ENCODE peak calls at places on chromosomes 16 and 17, in six cellular contexts. W, N, C, J, Q and K are unnamed samples. For H3K4me1 and H3K36me3, the result is how much of the 10 kb centered on the place peaks cover.

GRCh38 chr16:64475627-64476351 is 646.1 kb downstream of the CDH11 start:
- DNase-seq in J (peak), W (no peak), N (no peak), C (no peak), Q (no peak), K (no peak)

GRCh38 chr16:54118846-54119245 is 167.7 kb downstream of the IRX3 start:
- DNase-seq in Q (peak), C (no peak), W (no peak), J (peak), N (no peak), K (no peak)

GRCh38 chr17:50095626-50096037 is 481 bp downstream of the PDK2 start:
- DNase-seq in Q (peak), J (no peak), C (no peak), W (no peak), N (no peak), K (no peak)

GRCh38 chr17:67283727-67284516 is 38.9 kb upstream of the HELZ start:
- DNase-seq in C (no peak), W (no peak), N (no peak), Q (no peak), J (no peak), K (no peak)

GRCh38 chr16:48353565-48354163 is 31.5 kb downstream of the SIAH1 start:
- DNase-seq in C (peak), W (peak), Q (peak), J (peak), N (no peak), K (peak)

GRCh38 chr16:67150058-67150832 is 553 bp downstream of the B3GNT9 start:
- DNase-seq in W (no peak), Q (peak), J (peak), N (peak), C (no peak), K (no peak)

GRCh38 chr17:10327640-10328039 is 45.2 kb downstream of the MYH13 start:
- DNase-seq in N (peak), Q (peak), C (peak), J (peak), W (peak), K (peak)

GRCh38 chr16:2713985-2714774 is 5.8 kb downstream of the PRSS27 start:
- DNase-seq in W (no peak), J (no peak), N (no peak), Q (no peak), C (no peak), K (no peak)

GRCh38 chr17:72338847-72339790 is 218.3 kb downstream of the SOX9 start:
- DNase-seq in J (peak), W (no peak), N (peak), Q (peak), C (peak), K (no peak)

GRCh38 chr17:1896243-1897163 is 66.7 kb downstream of the RPA1 start:
- DNase-seq in J (no peak), N (no peak), W (no peak), Q (no peak), C (no peak), K (no peak)

GRCh38 chr17:38656959-38657823 is 17.6 kb downstream of the EPOP start:
- DNase-seq in J (no peak), N (no peak), W (no peak), Q (no peak), C (no peak), K (no peak)

GRCh38 chr17:56284501-56284900 is 131.2 kb downstream of the ANKFN1 start:
- DNase-seq in N (no peak), J (no peak), Q (no peak), W (no peak), C (no peak), K (no peak)

GRCh38 chr16:84044108-84044488 is 1.5 kb upstream of the SLC38A8 start:
- DNase-seq in Q (peak), W (no peak), C (peak), N (no peak), J (peak), K (peak)

GRCh38 chr17:73642659-73643011 is 1.6 kb downstream of the SDK2 start:
- DNase-seq in C (no peak), J (no peak), W (no peak), N (no peak), Q (no peak), K (no peak)

GRCh38 chr16:84344781-84345180 is 23.6 kb upstream of the ATP2C2 start:
- DNase-seq in J (no peak), C (no peak), N (no peak), Q (no peak), W (no peak), K (no peak)

GRCh38 chr16:11101695-11102522 is 154.1 kb downstream of the SOCS1 start:
- DNase-seq in N (no peak), Q (peak), C (no peak), W (no peak), J (peak), K (no peak)

GRCh38 chr17:41547921-41548843 is 20.1 kb upstream of the KRT19 start:
- DNase-seq in W (no peak), Q (peak), N (no peak), C (peak), J (peak), K (no peak)

GRCh38 chr16:86093801-86094750 is 195.1 kb downstream of the IRF8 start:
- DNase-seq in C (no peak), J (no peak), W (no peak), Q (no peak), N (no peak), K (no peak)

GRCh38 chr17:21015564-21015963 is 27.2 kb downstream of the USP22 start:
- DNase-seq in C (no peak), Q (no peak), J (no peak), W (no peak), N (no peak), K (no peak)

GRCh38 chr16:49932943-49933342 is 77.0 kb upstream of the ZNF423 start:
- DNase-seq in J (peak), W (no peak), C (no peak), Q (peak), N (peak), K (no peak)

GRCh38 chr16:69106491-69107291 is 1.2 kb downstream of the HAS3 start:
- DNase-seq in Q (no peak), C (no peak), J (no peak), W (peak), N (no peak), K (no peak)
- H3K4me3 ChIP-seq in Q (peak), C (peak), J (peak), W (peak), N (peak), K (peak)

GRCh38 chr17:57519199-57519598 is 225.9 kb downstream of the CCDC182 start:
- DNase-seq in W (no peak), N (no peak), C (no peak), J (peak), Q (peak), K (no peak)

GRCh38 chr17:57519800-57520199 is 225.3 kb downstream of the CCDC182 start:
- DNase-seq in J (no peak), N (no peak), C (no peak), Q (no peak), W (no peak), K (no peak)

GRCh38 chr17:57517519-57518342 is 227.4 kb downstream of the CCDC182 start:
- DNase-seq in J (no peak), Q (no peak), W (no peak), N (no peak), C (no peak), K (no peak)

GRCh38 chr17:57517216-57517518 is 227.9 kb downstream of the CCDC182 start:
- DNase-seq in N (no peak), C (no peak), J (no peak), W (no peak), Q (no peak), K (no peak)

GRCh38 chr17:57518587-57519118 is 226.4 kb downstream of the CCDC182 start:
- DNase-seq in C (no peak), J (no peak), Q (peak), N (peak), W (no peak), K (no peak)
- H3K4me1 ChIP-seq in C (under half), J (under half), Q (under half), N (under half), W (under half), K (under half)

DNA sequence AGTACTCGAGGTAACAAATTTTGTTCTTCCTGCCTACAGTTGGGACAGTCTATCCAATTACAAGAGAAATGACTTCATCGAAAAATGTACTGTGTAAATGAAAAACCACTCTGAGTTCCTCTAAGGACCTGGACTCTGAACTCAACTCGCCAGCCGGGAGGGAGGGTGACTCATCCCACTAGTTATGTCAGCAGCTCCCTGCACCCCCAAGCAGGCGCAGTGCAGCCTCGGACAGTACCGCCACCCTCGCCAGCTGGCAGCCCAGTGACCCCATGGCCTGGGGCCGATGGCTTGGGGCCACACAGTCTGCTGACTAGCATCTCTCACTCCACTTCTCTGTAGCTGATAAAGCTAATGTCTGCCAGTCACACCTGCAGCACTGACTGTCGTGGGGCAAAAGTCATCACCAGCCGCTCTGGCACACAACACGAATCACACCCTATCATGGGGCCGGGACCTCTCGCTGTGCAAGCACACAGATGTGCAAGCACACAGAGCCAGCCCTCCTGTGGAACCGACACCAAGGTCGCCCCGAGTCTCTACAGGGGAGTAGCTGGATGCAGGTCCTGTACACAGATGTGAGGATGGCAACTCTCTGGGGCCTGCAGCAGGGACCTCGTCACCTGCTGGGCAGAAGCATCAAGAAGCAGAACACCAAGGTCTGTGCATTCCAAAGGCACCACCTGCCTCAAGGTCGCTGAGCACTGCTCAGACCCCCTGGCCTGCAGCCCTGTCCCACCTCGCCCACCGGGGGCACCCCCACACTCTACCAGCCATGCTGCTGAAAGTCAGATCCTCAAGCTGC is 5.7 kb downstream of the CSNK1D start:
- DNase-seq in C (no peak), Q (peak), N (peak), W (no peak), J (peak), K (no peak)
- H3K36me3 ChIP-seq in C (half or more), Q (under half), N (half or more), W (under half), J (half or more), K (half or more)

GRCh38 chr16:17335826-17336492 is 134.8 kb downstream of the XYLT1 start:
- DNase-seq in C (no peak), J (peak), Q (no peak), N (no peak), W (no peak), K (no peak)
- H3K4me3 ChIP-seq in C (no peak), J (no peak), Q (no peak), N (no peak), W (no peak), K (no peak)

GRCh38 chr17:74761931-74762330 is 13.5 kb downstream of the NHERF1 start:
- DNase-seq in W (no peak), J (no peak), C (no peak), Q (no peak), N (no peak), K (no peak)
- H3K4me1 ChIP-seq in W (half or more), J (under half), C (under half), Q (under half), N (half or more), K (under half)

GRCh38 chr16:89887243-89887642 is 13.9 kb downstream of the TCF25 start:
- DNase-seq in W (no peak), J (no peak), Q (no peak), C (no peak), N (no peak), K (no peak)
- H3K36me3 ChIP-seq in W (under half), J (half or more), Q (under half), C (half or more), N (half or more), K (half or more)

GRCh38 chr17:34387566-34387965 is 24.5 kb upstream of the CCL1 start:
- DNase-seq in N (no peak), C (no peak), W (no peak), Q (no peak), J (no peak), K (no peak)
- H3K4me3 ChIP-seq in N (no peak), C (no peak), W (no peak), Q (no peak), J (no peak), K (no peak)

DNA sequence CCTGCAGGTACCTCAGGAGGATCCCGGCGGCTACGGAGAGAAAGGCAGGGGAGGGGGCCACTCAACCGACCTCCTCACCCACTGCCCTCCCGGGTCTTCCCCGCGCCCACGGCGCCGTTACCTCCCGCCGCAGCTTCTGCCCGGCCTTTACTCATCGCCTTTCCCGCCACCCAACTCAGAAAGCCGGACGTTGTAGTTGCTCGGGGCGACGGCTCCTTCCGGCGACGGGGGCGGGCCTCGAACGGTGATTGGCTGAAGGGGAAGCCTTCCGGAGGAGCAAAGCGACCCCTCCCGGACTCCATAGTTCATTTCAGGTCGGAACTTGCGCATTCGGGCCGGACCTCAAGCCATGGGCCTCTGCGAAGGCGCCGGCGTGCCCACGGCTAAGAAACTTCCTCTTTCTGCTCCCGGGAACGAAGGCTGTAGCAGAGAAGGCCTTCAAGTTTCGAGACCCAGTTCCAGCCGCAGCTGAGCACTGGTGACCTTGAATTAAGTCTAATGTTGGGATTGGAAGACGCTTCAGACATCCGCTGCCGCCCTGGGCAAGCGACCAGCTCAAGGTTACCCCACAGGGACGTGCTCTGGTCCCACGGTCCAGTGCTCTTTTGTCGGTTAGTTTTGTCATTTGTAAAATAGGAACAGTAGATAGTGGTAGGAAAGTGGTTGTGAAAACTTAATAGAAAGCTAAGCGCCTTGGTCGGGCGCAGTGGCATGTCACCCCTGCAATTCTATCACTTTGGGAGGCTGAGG is at the start of gene PSMC3IP:
- DNase-seq in Q (peak), C (peak), N (peak), J (peak), W (peak), K (peak)
- H3K4me1 ChIP-seq in Q (under half), C (under half), N (under half), J (under half), W (under half), K (under half)

DNA sequence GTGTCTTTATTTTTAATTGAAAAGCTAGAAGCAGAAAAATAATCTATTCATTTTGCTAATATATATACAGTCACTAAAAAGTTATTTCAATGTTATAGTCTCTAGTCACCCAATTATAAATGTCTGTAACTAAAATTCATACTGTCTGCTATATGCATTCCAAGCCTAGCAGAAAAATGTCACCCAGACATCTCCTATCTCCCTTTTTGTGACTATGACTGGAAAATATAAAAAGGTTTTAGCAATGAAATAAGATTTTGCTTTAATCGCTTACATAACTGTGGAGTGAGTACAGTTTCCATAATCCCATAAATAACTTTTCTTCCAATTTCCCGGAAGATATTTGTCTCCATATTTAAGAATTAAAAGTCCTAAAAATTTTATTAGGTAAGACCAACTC is 88.6 kb downstream of the BRIP1 start:
- DNase-seq in W (no peak), N (no peak), J (no peak), Q (no peak), C (no peak), K (no peak)
- H3K36me3 ChIP-seq in W (under half), N (under half), J (under half), Q (under half), C (under half), K (under half)